ENCODE peak calls at places on chromosomes 16 and 17, in eight cellular contexts. L is lower lobe of right lung, B is sigmoid colon, X is GM23338, J is psoas muscle, U is astrocyte, O is osteoblast, S is spleen. R is an unnamed sample.

GRCh38 chr17:42612013-42612412 is 2.5 kb downstream of the TUBG1 start:
- DNase-seq in L (no peak), B (no peak), X (no peak), J (no peak), U (no peak), O (peak; percentile 56), S (no peak), R (no peak)

GRCh38 chr16:81598083-81598482 is 153.5 kb downstream of the CMIP start:
- DNase-seq in L (no peak), B (no peak), X (no peak), J (no peak), U (no peak), O (peak; percentile 10), S (no peak), R (no peak)

GRCh38 chr17:77873518-77874302 is 84.8 kb upstream of the TNRC6C start:
- DNase-seq in L (peak; percentile 25), B (no peak), X (no peak), J (no peak), U (no peak), O (no peak), S (peak; percentile 61), R (peak; percentile 42)

GRCh38 chr17:5672815-5673430 is 88.6 kb upstream of the NLRP1 start:
- DNase-seq in L (no peak), B (no peak), X (no peak), J (no peak), U (no peak), O (no peak), S (no peak), R (no peak)

GRCh38 chr17:78965369-78965982 is 14.2 kb downstream of the LGALS3BP start:
- DNase-seq in L (no peak), B (no peak), X (no peak), J (no peak), U (no peak), O (no peak), S (no peak), R (no peak)

GRCh38 chr17:45440161-45440859 is 7.6 kb upstream of the ARHGAP27 start:
- DNase-seq in L (no peak), B (peak; percentile 34), X (peak; percentile 48), J (no peak), U (no peak), O (peak; percentile 78), S (peak; percentile 58), R (no peak)

GRCh38 chr16:842061-842476 is 41.5 kb upstream of the GNG13 start:
- DNase-seq in L (no peak), B (no peak), X (no peak), J (peak; percentile 43), U (no peak), O (peak; percentile 66), S (no peak), R (no peak)

GRCh38 chr17:82752371-82753200 is 721 bp downstream of the TBCD start:
- DNase-seq in L (peak; percentile 56), B (peak; percentile 73), X (peak; percentile 24), J (peak; percentile 64), U (peak; percentile 2), O (peak; percentile 95), S (no peak), R (peak; percentile 34)

GRCh38 chr17:4711671-4712111 is 1.3 kb downstream of the ARRB2 start:
- DNase-seq in L (peak; percentile 68), B (peak; percentile 75), X (no peak), J (peak; percentile 70), U (no peak), O (peak; percentile 82), S (no peak), R (no peak)

GRCh38 chr16:69870761-69871160 is 80.4 kb upstream of the CLEC18A start:
- DNase-seq in L (no peak), B (no peak), X (no peak), J (no peak), U (no peak), O (no peak), S (no peak), R (no peak)

GRCh38 chr16:7755347-7755746 is 422.7 kb downstream of the RBFOX1 start:
- DNase-seq in L (no peak), B (no peak), X (no peak), J (no peak), U (no peak), O (no peak), S (no peak), R (no peak)

GRCh38 chr17:10843806-10844205 is 5.9 kb upstream of the PIRT start:
- DNase-seq in L (no peak), B (no peak), X (peak; percentile 22), J (no peak), U (no peak), O (no peak), S (no peak), R (no peak)

GRCh38 chr17:17724307-17724921 is 43.2 kb downstream of the RAI1 start:
- DNase-seq in L (no peak), B (no peak), X (peak; percentile 82), J (peak; percentile 60), U (peak; percentile 55), O (peak; percentile 97), S (peak; percentile 83), R (peak; percentile 48)

GRCh38 chr17:17348872-17349723 is 45.9 kb downstream of the NT5M start:
- DNase-seq in L (no peak), B (peak; percentile 50), X (no peak), J (no peak), U (no peak), O (peak; percentile 79), S (peak; percentile 48), R (no peak)

GRCh38 chr17:6666077-6666521 is 14.5 kb downstream of the C17orf100 start:
- DNase-seq in L (peak; percentile 72), B (peak; percentile 89), X (peak; percentile 87), J (peak; percentile 79), U (peak; percentile 60), O (peak; percentile 91), S (peak; percentile 84), R (peak; percentile 56)

GRCh38 chr16:15759070-15759469 is 97.8 kb downstream of the MYH11 start:
- DNase-seq in L (no peak), B (no peak), X (no peak), J (no peak), U (no peak), O (no peak), S (no peak), R (no peak)

GRCh38 chr16:15757630-15758251 is 99.1 kb downstream of the MYH11 start:
- DNase-seq in L (no peak), B (no peak), X (peak; percentile 52), J (peak; percentile 41), U (no peak), O (no peak), S (no peak), R (no peak)

GRCh38 chr16:15754821-15755534 is 101.8 kb downstream of the MYH11 start:
- DNase-seq in L (no peak), B (no peak), X (no peak), J (no peak), U (no peak), O (no peak), S (no peak), R (no peak)

GRCh38 chr16:15760129-15760528 is 96.7 kb downstream of the MYH11 start:
- DNase-seq in L (no peak), B (no peak), X (no peak), J (no peak), U (no peak), O (no peak), S (no peak), R (no peak)

GRCh38 chr16:15757075-15757386 is 99.8 kb downstream of the MYH11 start:
- DNase-seq in L (no peak), B (no peak), X (no peak), J (no peak), U (no peak), O (no peak), S (no peak), R (no peak)
- H3K36me3 ChIP-seq in L (peaks cover 1% of the 10 kb centered on the region), B (peaks cover 93% of the 10 kb centered on the region), X (no peaks in the 10 kb centered on the region), J (no peaks in the 10 kb centered on the region), U (no peaks in the 10 kb centered on the region), O (no peaks in the 10 kb centered on the region), S (peaks cover 73% of the 10 kb centered on the region), R (no peaks in the 10 kb centered on the region)

GRCh38 chr17:58590377-58590776 is 75.9 kb upstream of the MTMR4 start:
- DNase-seq in L (no peak), B (peak; percentile 5), X (no peak), J (no peak), U (no peak), O (no peak), S (no peak), R (no peak)

GRCh38 chr17:58593121-58593520 is 78.7 kb upstream of the MTMR4 start:
- DNase-seq in L (no peak), B (no peak), X (no peak), J (no peak), U (no peak), O (no peak), S (no peak), R (no peak)

GRCh38 chr17:58591455-58591854 is 77.0 kb upstream of the MTMR4 start:
- DNase-seq in L (no peak), B (no peak), X (peak; percentile 42), J (no peak), U (no peak), O (no peak), S (no peak), R (no peak)

DNA sequence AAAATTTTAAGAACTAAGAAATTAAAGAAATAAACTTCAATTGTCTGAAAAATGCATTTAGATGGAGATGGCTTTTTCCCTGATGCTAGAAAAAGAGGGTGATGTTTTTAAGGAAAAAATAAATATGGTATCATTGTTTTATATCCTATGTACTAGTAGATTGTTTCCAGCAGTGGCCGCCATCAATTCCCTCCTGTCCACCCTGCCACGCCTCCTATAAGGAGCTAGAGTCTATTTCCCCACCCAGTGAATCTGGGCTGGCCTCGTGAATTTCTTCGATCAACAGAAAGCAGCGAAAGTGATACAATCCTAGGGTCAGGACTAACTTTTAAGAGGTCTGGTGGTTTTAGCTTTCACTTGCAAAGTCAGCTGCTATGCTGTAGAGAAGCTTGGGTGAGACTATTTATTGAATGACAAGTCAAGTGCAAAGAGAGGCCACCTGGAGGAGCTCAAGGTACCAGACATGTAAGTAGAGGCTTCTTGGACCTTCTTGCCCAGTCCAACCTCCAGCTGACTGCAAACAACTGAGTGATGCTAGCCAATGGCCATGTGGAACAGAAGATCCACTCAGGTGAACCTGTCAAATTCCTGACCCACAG is 80.9 kb upstream of the MTMR4 start:
- DNase-seq in L (no peak), B (peak; percentile 28), X (peak; percentile 42), J (no peak), U (no peak), O (no peak), S (no peak), R (no peak)
- TF ChIP-seq CTCF in L (no peak), B (no peak), X (peak; percentile 21), J (no peak), U (no peak), O (no peak), S (no peak), R (no peak)

GRCh38 chr16:88622125-88622524 is 16.2 kb upstream of the IL17C start:
- DNase-seq in L (no peak), B (no peak), X (no peak), J (no peak), U (no peak), O (no peak), S (no peak), R (no peak)
- H3K36me3 ChIP-seq in L (peaks cover 86% of the 10 kb centered on the region), B (peaks cover 46% of the 10 kb centered on the region), X (no peaks in the 10 kb centered on the region), J (no peaks in the 10 kb centered on the region), U (peaks cover 6% of the 10 kb centered on the region), O (peaks cover 35% of the 10 kb centered on the region), S (peaks cover 97% of the 10 kb centered on the region), R (peaks cover 68% of the 10 kb centered on the region)

GRCh38 chr16:64478258-64478906 is 643.5 kb downstream of the CDH11 start:
- DNase-seq in L (no peak), B (no peak), X (no peak), J (no peak), U (peak; percentile 88), O (no peak), S (no peak), R (no peak)

GRCh38 chr16:64475627-64476351 is 646.1 kb downstream of the CDH11 start:
- DNase-seq in L (no peak), B (no peak), X (no peak), J (no peak), U (peak; percentile 98), O (no peak), S (no peak), R (no peak)

GRCh38 chr16:64481497-64481896 is 640.4 kb downstream of the CDH11 start:
- DNase-seq in L (no peak), B (no peak), X (no peak), J (no peak), U (no peak), O (no peak), S (no peak), R (peak; percentile 71)
- TF ChIP-seq CTCF in L (no peak), B (no peak), X (no peak), J (no peak), U (no peak), O (no peak), S (no peak), R (peak; percentile 14)